ENCODE peak calls at places on chromosomes 5 and 9, in five cellular contexts. H, T, S, P and I are unnamed samples.

GRCh38 chr5:141637266-141637692 is 482 bp downstream of the RELL2 start:
- DNase-seq in H (peak), T (no peak), P (peak), S (peak), I (no peak)

GRCh38 chr9:137221477-137222111 is 446 bp downstream of the RNF208 start:
- DNase-seq in H (peak), S (no peak), T (no peak), P (peak), I (no peak)

GRCh38 chr9:38047301-38048251 is 21.5 kb downstream of the SHB start:
- DNase-seq in S (no peak), P (no peak), H (peak), T (peak), I (peak)

GRCh38 chr9:1362845-1363244 is 312.7 kb downstream of the DMRT2 start:
- DNase-seq in S (no peak), P (no peak), T (no peak), H (no peak), I (no peak)

GRCh38 chr5:76604838-76605237 is 18.4 kb downstream of the F2RL2 start:
- DNase-seq in T (no peak), H (no peak), P (no peak), S (no peak), I (no peak)

GRCh38 chr5:98334946-98335345 is 438.5 kb upstream of the RGMB start:
- DNase-seq in T (no peak), S (no peak), H (no peak), P (no peak), I (no peak)

GRCh38 chr5:68049053-68049713 is 166.4 kb upstream of the PIK3R1 start:
- DNase-seq in S (no peak), T (no peak), H (no peak), P (no peak), I (no peak)

GRCh38 chr5:83026507-83026906 is 50.7 kb downstream of the TMEM167A start:
- DNase-seq in H (peak), S (no peak), T (no peak), P (no peak), I (no peak)

GRCh38 chr5:164346785-164347630 is 841.6 kb downstream of the MAT2B start:
- DNase-seq in P (no peak), T (no peak), H (no peak), S (no peak), I (no peak)